ENCODE peak calls at places on chromosomes 1 and 21, in ten cellular contexts. S is mammary epithelial cell; O is fibroblast of lung; U is neuronal stem cell; W is CD4-positive, CD25-positive, alpha-beta regulatory T cell; Z is mesendoderm; R is kidney; L is neural progenitor cell; G is cardiac muscle cell; Y is effector memory CD4-positive, alpha-beta T cell. D is an unnamed sample. For H3K4me1, the result is how much of the 10 kb centered on the place peaks cover.

GRCh38 chr1:50272923-50273322 is 150.3 kb downstream of the DMRTA2 start:
- DNase-seq in Y (no peak), O (no peak), L (no peak), W (no peak), R (no peak), S (no peak), Z (peak), G (no peak), U (no peak), D (no peak)

GRCh38 chr1:84268346-84268745 is 33.2 kb upstream of the SAMD13 start:
- DNase-seq in S (no peak), Z (no peak), L (no peak), W (no peak), R (no peak), O (no peak), U (no peak), G (no peak), Y (no peak), D (no peak)

GRCh38 chr1:19122668-19123067 is 87.4 kb downstream of the UBR4 start:
- DNase-seq in S (peak), U (no peak), W (no peak), G (peak), R (no peak), Z (no peak), Y (no peak), L (no peak), O (peak), D (no peak)

GRCh38 chr1:43803646-43804045 is 96.3 kb downstream of the ST3GAL3 start:
- DNase-seq in W (no peak), R (no peak), Z (no peak), S (peak), Y (no peak), U (no peak), O (no peak), G (no peak), L (no peak), D (no peak)

GRCh38 chr1:224116131-224116530 is 2.2 kb downstream of the FBXO28 start:
- DNase-seq in R (no peak), U (no peak), L (peak), Y (no peak), O (peak), Z (peak), S (peak), G (peak), W (peak), D (peak)

GRCh38 chr1:10178602-10179407 is 31.6 kb upstream of the KIF1B start:
- DNase-seq in R (no peak), W (no peak), Y (no peak), S (no peak), L (peak), O (no peak), G (no peak), U (peak), Z (no peak), D (no peak)

GRCh38 chr1:116814935-116815334 is 60.7 kb downstream of the CD2 start:
- DNase-seq in L (no peak), W (no peak), G (no peak), R (no peak), Z (no peak), O (no peak), S (no peak), U (no peak), Y (no peak), D (no peak)

GRCh38 chr1:93313026-93313425 is 32.7 kb upstream of the DR1 start:
- DNase-seq in S (no peak), Z (no peak), L (no peak), O (no peak), G (no peak), U (no peak), R (no peak), W (no peak), Y (no peak), D (no peak)

GRCh38 chr1:222096883-222097282 is 355.0 kb upstream of the DUSP10 start:
- DNase-seq in Z (no peak), R (no peak), S (peak), W (no peak), Y (no peak), L (no peak), O (peak), G (peak), U (no peak), D (no peak)

GRCh38 chr1:15543589-15544568 is 17.2 kb downstream of the DNAJC16 start:
- DNase-seq in R (no peak), Y (no peak), U (no peak), S (no peak), L (no peak), Z (no peak), G (peak), O (peak), W (no peak), D (no peak)

GRCh38 chr1:227885135-227885647 is 62.5 kb downstream of the WNT9A start:
- DNase-seq in S (no peak), R (no peak), Y (no peak), U (no peak), O (no peak), L (no peak), Z (no peak), G (no peak), W (peak), D (no peak)

GRCh38 chr1:166944186-166944967 is 31.0 kb downstream of the ILDR2 start:
- DNase-seq in O (peak), S (peak), W (no peak), G (peak), Z (no peak), R (no peak), U (no peak), L (no peak), Y (no peak), D (no peak)

GRCh38 chr1:99457381-99458165 is 188.3 kb upstream of the PALMD start:
- DNase-seq in R (no peak), G (peak), W (no peak), S (peak), L (no peak), U (no peak), O (peak), Y (no peak), Z (peak), D (peak)

GRCh38 chr21:35932232-35932911 is 128.0 kb downstream of the SETD4 start:
- DNase-seq in Y (no peak), L (no peak), W (no peak), G (peak), U (no peak), O (peak), Z (no peak), R (no peak), S (peak), D (peak)

GRCh38 chr1:121483961-121484424 is 299.2 kb downstream of the SRGAP2C start:
- DNase-seq in W (no peak), L (no peak), S (peak), Z (peak), U (no peak), G (peak), R (no peak), Y (no peak), O (peak), D (no peak)

GRCh38 chr1:213484333-213484732 is 433.3 kb downstream of the RPS6KC1 start:
- DNase-seq in L (no peak), U (no peak), W (no peak), R (no peak), Z (no peak), Y (no peak), G (no peak), O (no peak), S (peak), D (no peak)

GRCh38 chr1:104156804-104157203 is 407.1 kb downstream of the AMY1C start:
- DNase-seq in U (no peak), S (no peak), R (no peak), G (no peak), O (no peak), Z (no peak), Y (no peak), W (no peak), L (no peak), D (no peak)

GRCh38 chr1:147534386-147534785 is 6.9 kb upstream of the BCL9 start:
- DNase-seq in U (no peak), Y (no peak), L (no peak), W (no peak), Z (peak), S (no peak), R (no peak), O (peak), G (no peak), D (peak)

GRCh38 chr1:157360021-157360390 is 192.3 kb downstream of the FCRL5 start:
- DNase-seq in Z (no peak), G (no peak), L (no peak), U (no peak), Y (no peak), R (no peak), S (no peak), W (no peak), O (no peak), D (no peak)

GRCh38 chr1:176741181-176741580 is 278.2 kb downstream of the PAPPA2 start:
- DNase-seq in O (no peak), L (no peak), G (no peak), Z (no peak), W (no peak), Y (no peak), S (no peak), R (no peak), U (no peak), D (no peak)

GRCh38 chr1:31715097-31715872 is 11.5 kb upstream of the COL16A1 start:
- DNase-seq in Z (peak), Y (no peak), S (no peak), W (no peak), R (peak), G (peak), L (peak), U (peak), O (peak), D (peak)
- H3K27ac ChIP-seq in Z (peak), Y (no peak), S (no peak), W (no peak), R (peak), G (peak), L (peak), U (peak), O (peak), D (no peak)

GRCh38 chr1:143699115-143699514 is 272.7 kb downstream of the FAM72C start:
- DNase-seq in O (no peak), Y (no peak), U (no peak), S (no peak), R (no peak), Z (peak), L (no peak), W (no peak), G (no peak), D (no peak)
- H3K4me3 ChIP-seq in O (no peak), Y (no peak), U (no peak), S (no peak), R (no peak), Z (no peak), L (no peak), W (no peak), G (no peak), D (no peak)

GRCh38 chr21:34022557-34023335 is 50.6 kb upstream of the MRPS6 start:
- DNase-seq in R (no peak), W (no peak), U (no peak), O (no peak), G (no peak), Y (no peak), Z (peak), S (no peak), L (peak), D (no peak)
- H3K4me1 ChIP-seq in R (under half), W (under half), U (under half), O (under half), G (under half), Y (under half), Z (under half), S (under half), L (under half), D (under half)

DNA sequence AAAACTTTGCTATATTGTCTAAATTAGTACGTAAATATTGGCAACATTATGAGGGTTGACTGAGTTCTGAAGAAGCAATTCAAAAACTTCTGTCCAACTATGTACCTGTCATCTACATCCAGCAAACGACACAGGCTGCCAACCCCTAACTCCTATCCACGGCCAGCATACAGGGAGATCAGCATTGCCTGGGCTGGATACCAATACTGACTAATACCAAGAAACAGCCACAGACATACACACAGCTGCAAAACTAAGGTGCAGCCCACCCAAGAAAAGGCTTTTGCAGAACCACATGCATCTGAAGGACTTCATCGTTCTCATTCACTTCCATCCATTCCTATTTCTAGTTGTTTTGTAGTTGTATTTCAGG is 2.0 kb downstream of the KIAA0319L start:
- DNase-seq in U (no peak), R (no peak), W (no peak), S (no peak), O (no peak), Z (no peak), G (no peak), L (no peak), Y (no peak), D (no peak)
- H3K27ac ChIP-seq in U (no peak), R (no peak), W (no peak), S (peak), O (no peak), Z (peak), G (no peak), L (no peak), Y (no peak), D (peak)

GRCh38 chr1:247212012-247212411 is 40.2 kb upstream of the ZNF124 start:
- DNase-seq in R (no peak), G (no peak), Z (no peak), S (peak), W (no peak), U (no peak), Y (no peak), O (no peak), L (no peak), D (peak)
- H3K4me3 ChIP-seq in R (no peak), G (no peak), Z (no peak), S (no peak), W (peak), U (no peak), Y (no peak), O (no peak), L (no peak), D (peak)

GRCh38 chr1:171784779-171785178 is 3.3 kb downstream of the METTL13 start:
- DNase-seq in S (no peak), R (no peak), L (no peak), G (no peak), W (no peak), U (no peak), O (no peak), Z (no peak), Y (no peak), D (no peak)
- H3K4me1 ChIP-seq in S (under half), R (under half), L (under half), G (under half), W (under half), U (under half), O (under half), Z (under half), Y (under half), D (under half)

DNA sequence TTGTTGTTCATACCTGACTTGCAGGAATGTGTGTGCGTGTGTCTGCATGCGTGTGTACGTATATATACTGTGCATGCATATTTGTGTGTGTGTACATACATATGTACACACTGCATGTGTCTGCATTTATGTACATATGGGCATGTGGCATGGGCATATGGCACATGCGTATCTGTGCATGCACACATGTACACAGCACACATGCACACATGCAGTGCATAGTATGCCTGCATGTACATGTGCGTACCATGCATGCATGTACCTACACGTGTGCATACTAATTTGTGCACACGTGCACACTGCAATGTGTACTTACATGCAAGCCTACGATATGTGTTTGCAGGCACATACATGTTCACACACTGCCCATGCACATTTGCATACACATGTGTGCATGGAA is 43.9 kb downstream of the GALNT2 start:
- DNase-seq in R (no peak), O (no peak), U (no peak), Y (no peak), W (no peak), S (no peak), G (no peak), L (no peak), Z (no peak), D (no peak)
- H3K27ac ChIP-seq in R (no peak), O (no peak), U (no peak), Y (no peak), W (no peak), S (no peak), G (no peak), L (no peak), Z (no peak), D (no peak)

GRCh38 chr1:118958937-118959631 is 29.1 kb downstream of the TBX15 start:
- DNase-seq in G (no peak), O (no peak), L (no peak), Y (no peak), Z (no peak), W (no peak), S (no peak), U (no peak), R (no peak), D (no peak)
- H3K4me3 ChIP-seq in G (no peak), O (no peak), L (no peak), Y (no peak), Z (no peak), W (no peak), S (no peak), U (no peak), R (no peak), D (no peak)

DNA sequence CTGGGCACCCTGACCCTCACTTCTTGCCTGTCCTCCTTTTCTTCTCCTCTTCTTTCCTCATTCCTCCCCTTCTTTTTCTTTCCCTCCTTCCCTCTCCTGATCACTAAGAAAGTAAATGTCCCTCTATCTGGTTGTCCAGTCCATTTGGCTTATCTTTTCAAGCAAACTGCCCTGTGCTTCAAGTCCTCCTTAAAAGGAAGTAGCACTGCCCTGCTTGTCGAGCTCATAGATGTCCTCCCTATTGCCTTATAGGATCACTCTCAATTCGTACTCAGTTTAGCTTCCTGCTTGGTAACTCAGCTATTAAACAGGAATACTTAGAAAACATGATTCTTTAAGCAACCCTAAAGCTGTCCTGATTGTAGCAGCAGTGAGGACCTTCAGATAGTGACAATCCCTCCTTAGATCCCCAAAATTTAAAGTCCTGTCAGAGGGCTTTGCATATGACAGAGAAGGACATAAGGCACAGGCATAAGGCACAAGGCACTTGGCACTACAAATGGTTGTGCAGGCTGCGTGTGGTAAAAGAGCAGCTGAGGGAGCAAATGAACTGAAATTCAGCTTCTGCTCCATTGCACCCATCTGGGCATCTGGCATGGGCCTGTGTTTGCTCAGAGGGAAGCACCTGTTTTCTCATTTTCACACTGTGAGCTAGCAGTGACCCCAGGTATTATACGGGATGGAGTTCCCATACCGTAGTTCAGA is 26.1 kb upstream of the SLAMF6 start:
- DNase-seq in W (no peak), G (no peak), R (no peak), U (no peak), Y (no peak), L (no peak), S (no peak), O (no peak), Z (no peak), D (no peak)
- H3K4me1 ChIP-seq in W (under half), G (under half), R (under half), U (under half), Y (under half), L (under half), S (under half), O (under half), Z (under half), D (under half)

D was measured in SJCRH30.